ENCODE peak calls at places on chromosomes 3 and 15, in seven cellular contexts. One of them, this sample, is unnamed.

GRCh38 chr3:129795596-129795995 is 97.9 kb downstream of the TMCC1 start:
- DNase-seq in HCT116: peak
- DNase-seq in K562: no peak
- DNase-seq in GM12878: no peak
- DNase-seq in HepG2: no peak
- DNase-seq in SK-N-SH: no peak
- DNase-seq in H1: peak
- DNase-seq in this sample: no peak

GRCh38 chr15:88983861-88984429 is 70.8 kb upstream of the MFGE8 start:
- DNase-seq in HCT116: no peak
- DNase-seq in K562: no peak
- DNase-seq in GM12878: no peak
- DNase-seq in HepG2: no peak
- DNase-seq in SK-N-SH: no peak
- DNase-seq in H1: no peak
- DNase-seq in this sample: no peak

GRCh38 chr15:41568350-41569017 is 9.5 kb downstream of the TYRO3 start:
- DNase-seq in HCT116: no peak
- DNase-seq in K562: peak
- DNase-seq in GM12878: no peak
- DNase-seq in HepG2: peak
- DNase-seq in SK-N-SH: no peak
- DNase-seq in H1: peak
- DNase-seq in this sample: no peak

GRCh38 chr3:26106119-26106690 is 316.3 kb downstream of the OXSM start:
- DNase-seq in HCT116: no peak
- DNase-seq in K562: no peak
- DNase-seq in GM12878: peak
- DNase-seq in HepG2: no peak
- DNase-seq in SK-N-SH: no peak
- DNase-seq in H1: no peak
- DNase-seq in this sample: no peak

GRCh38 chr3:40690696-40691597 is 166.2 kb downstream of the ZNF621 start:
- DNase-seq in HCT116: no peak
- DNase-seq in K562: no peak
- DNase-seq in GM12878: no peak
- DNase-seq in HepG2: no peak
- DNase-seq in SK-N-SH: no peak
- DNase-seq in H1: no peak
- DNase-seq in this sample: peak

GRCh38 chr3:192514081-192514753 is 213.1 kb downstream of the FGF12 start:
- DNase-seq in HCT116: no peak
- DNase-seq in K562: peak
- DNase-seq in GM12878: no peak
- DNase-seq in HepG2: no peak
- DNase-seq in SK-N-SH: peak
- DNase-seq in H1: no peak
- DNase-seq in this sample: peak

GRCh38 chr15:99998661-99999101 is 265.4 kb upstream of the LYSMD4 start:
- DNase-seq in HCT116: no peak
- DNase-seq in K562: no peak
- DNase-seq in GM12878: no peak
- DNase-seq in HepG2: no peak
- DNase-seq in SK-N-SH: no peak
- DNase-seq in H1: no peak
- DNase-seq in this sample: no peak

GRCh38 chr15:81023483-81024264 is 23.0 kb downstream of the TLNRD1 start:
- DNase-seq in HCT116: no peak
- DNase-seq in K562: peak
- DNase-seq in GM12878: peak
- DNase-seq in HepG2: no peak
- DNase-seq in SK-N-SH: no peak
- DNase-seq in H1: no peak
- DNase-seq in this sample: no peak

GRCh38 chr3:52433328-52434060 is 11.4 kb downstream of the SEMA3G start:
- DNase-seq in HCT116: no peak
- DNase-seq in K562: no peak
- DNase-seq in GM12878: no peak
- DNase-seq in HepG2: no peak
- DNase-seq in SK-N-SH: peak
- DNase-seq in H1: no peak
- DNase-seq in this sample: no peak
- TF ChIP-seq JUND in HCT116: no peak
- TF ChIP-seq JUND in K562: no peak
- TF ChIP-seq JUND in GM12878: no peak
- TF ChIP-seq JUND in HepG2: no peak
- TF ChIP-seq JUND in SK-N-SH: no peak
- TF ChIP-seq JUND in H1: no peak
- TF ChIP-seq JUND in this sample: no peak

DNA sequence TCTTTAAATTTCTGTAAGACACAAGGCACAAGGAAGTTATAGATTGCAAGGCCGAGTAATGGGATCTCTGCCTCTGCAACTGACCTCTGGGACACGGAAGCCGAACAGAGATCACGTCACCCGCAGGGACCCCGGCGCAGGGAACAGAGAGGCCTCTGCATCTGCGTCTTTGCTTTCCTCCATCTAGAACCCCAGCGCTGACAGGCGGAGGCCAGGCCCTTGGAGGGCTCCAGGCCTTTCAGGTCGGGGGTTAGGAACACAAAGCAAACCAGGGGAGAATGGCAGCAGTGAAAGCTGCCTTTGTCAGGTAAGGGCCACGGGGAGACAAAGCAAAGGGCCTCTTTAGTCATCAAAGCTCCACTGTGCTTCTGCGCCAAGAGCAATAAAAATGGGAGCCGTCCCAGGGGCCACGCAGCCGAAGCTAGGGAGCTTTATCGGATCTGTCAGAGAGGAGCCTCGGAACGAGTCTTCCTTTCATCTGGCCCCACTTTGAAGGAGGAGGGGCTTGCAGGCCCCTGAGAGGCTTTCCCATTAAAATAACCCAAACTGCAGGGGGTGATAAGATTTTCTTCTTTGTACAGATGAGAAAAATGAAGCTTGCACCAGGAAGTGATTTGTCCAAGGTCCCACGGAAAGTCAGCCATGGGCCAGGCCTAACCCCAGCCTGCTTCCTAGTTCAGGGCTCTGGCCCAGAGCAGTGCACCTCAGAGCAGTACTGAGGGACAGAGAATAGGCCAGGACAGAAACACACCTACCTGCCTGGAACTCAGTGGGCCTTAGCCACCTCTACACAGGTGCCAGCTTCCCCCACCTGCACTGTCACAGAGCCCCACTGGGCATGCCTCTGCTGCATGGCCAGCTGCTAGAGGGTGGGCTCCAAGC is 84.4 kb upstream of the RAD18 start:
- DNase-seq in HCT116: no peak
- DNase-seq in K562: no peak
- DNase-seq in GM12878: no peak
- DNase-seq in HepG2: no peak
- DNase-seq in SK-N-SH: no peak
- DNase-seq in H1: no peak
- DNase-seq in this sample: no peak
- TF ChIP-seq JUND in HCT116: no peak
- TF ChIP-seq JUND in K562: no peak
- TF ChIP-seq JUND in GM12878: no peak
- TF ChIP-seq JUND in HepG2: no peak
- TF ChIP-seq JUND in SK-N-SH: no peak
- TF ChIP-seq JUND in H1: no peak
- TF ChIP-seq JUND in this sample: no peak

GRCh38 chr3:195040094-195040493 is 230.9 kb downstream of the XXYLT1 start:
- DNase-seq in HCT116: no peak
- DNase-seq in K562: no peak
- DNase-seq in GM12878: no peak
- DNase-seq in HepG2: no peak
- DNase-seq in SK-N-SH: no peak
- DNase-seq in H1: no peak
- DNase-seq in this sample: no peak

GRCh38 chr3:195039180-195039843 is 231.6 kb downstream of the XXYLT1 start:
- DNase-seq in HCT116: no peak
- DNase-seq in K562: no peak
- DNase-seq in GM12878: no peak
- DNase-seq in HepG2: no peak
- DNase-seq in SK-N-SH: no peak
- DNase-seq in H1: no peak
- DNase-seq in this sample: no peak

GRCh38 chr3:195042741-195043611 is 228.0 kb downstream of the XXYLT1 start:
- DNase-seq in HCT116: no peak
- DNase-seq in K562: no peak
- DNase-seq in GM12878: no peak
- DNase-seq in HepG2: no peak
- DNase-seq in SK-N-SH: no peak
- DNase-seq in H1: no peak
- DNase-seq in this sample: no peak

GRCh38 chr3:195041871-195042740 is 228.9 kb downstream of the XXYLT1 start:
- DNase-seq in HCT116: no peak
- DNase-seq in K562: no peak
- DNase-seq in GM12878: no peak
- DNase-seq in HepG2: no peak
- DNase-seq in SK-N-SH: no peak
- DNase-seq in H1: no peak
- DNase-seq in this sample: no peak

GRCh38 chr3:195040773-195041520 is 230.0 kb downstream of the XXYLT1 start:
- DNase-seq in HCT116: peak
- DNase-seq in K562: no peak
- DNase-seq in GM12878: no peak
- DNase-seq in HepG2: peak
- DNase-seq in SK-N-SH: no peak
- DNase-seq in H1: no peak
- DNase-seq in this sample: no peak
- TF ChIP-seq JUND in HCT116: peak
- TF ChIP-seq JUND in K562: no peak
- TF ChIP-seq JUND in GM12878: no peak
- TF ChIP-seq JUND in HepG2: no peak
- TF ChIP-seq JUND in SK-N-SH: no peak
- TF ChIP-seq JUND in H1: no peak
- TF ChIP-seq JUND in this sample: no peak

GRCh38 chr15:47184405-47185221 is 532.7 kb upstream of the SEMA6D start:
- DNase-seq in HCT116: no peak
- DNase-seq in K562: no peak
- DNase-seq in GM12878: no peak
- DNase-seq in HepG2: no peak
- DNase-seq in SK-N-SH: peak
- DNase-seq in H1: no peak
- DNase-seq in this sample: no peak
- TF ChIP-seq JUND in HCT116: no peak
- TF ChIP-seq JUND in K562: no peak
- TF ChIP-seq JUND in GM12878: no peak
- TF ChIP-seq JUND in HepG2: no peak
- TF ChIP-seq JUND in SK-N-SH: no peak
- TF ChIP-seq JUND in H1: no peak
- TF ChIP-seq JUND in this sample: no peak

GRCh38 chr15:63254991-63255390 is 22.4 kb upstream of the APH1B start:
- DNase-seq in HCT116: no peak
- DNase-seq in K562: no peak
- DNase-seq in GM12878: no peak
- DNase-seq in HepG2: no peak
- DNase-seq in SK-N-SH: no peak
- DNase-seq in H1: no peak
- DNase-seq in this sample: no peak

GRCh38 chr15:63252292-63252691 is 25.1 kb upstream of the APH1B start:
- DNase-seq in HCT116: no peak
- DNase-seq in K562: no peak
- DNase-seq in GM12878: no peak
- DNase-seq in HepG2: no peak
- DNase-seq in SK-N-SH: no peak
- DNase-seq in H1: no peak
- DNase-seq in this sample: no peak

GRCh38 chr15:63246691-63247464 is 30.5 kb upstream of the APH1B start:
- DNase-seq in HCT116: no peak
- DNase-seq in K562: no peak
- DNase-seq in GM12878: no peak
- DNase-seq in HepG2: peak
- DNase-seq in SK-N-SH: no peak
- DNase-seq in H1: no peak
- DNase-seq in this sample: peak

GRCh38 chr15:63251701-63252100 is 25.7 kb upstream of the APH1B start:
- DNase-seq in HCT116: no peak
- DNase-seq in K562: no peak
- DNase-seq in GM12878: no peak
- DNase-seq in HepG2: no peak
- DNase-seq in SK-N-SH: no peak
- DNase-seq in H1: no peak
- DNase-seq in this sample: no peak

GRCh38 chr15:63250312-63250965 is 27.0 kb upstream of the APH1B start:
- DNase-seq in HCT116: no peak
- DNase-seq in K562: no peak
- DNase-seq in GM12878: no peak
- DNase-seq in HepG2: no peak
- DNase-seq in SK-N-SH: no peak
- DNase-seq in H1: no peak
- DNase-seq in this sample: no peak
- TF ChIP-seq JUND in HCT116: no peak
- TF ChIP-seq JUND in K562: no peak
- TF ChIP-seq JUND in GM12878: no peak
- TF ChIP-seq JUND in HepG2: no peak
- TF ChIP-seq JUND in SK-N-SH: peak
- TF ChIP-seq JUND in H1: no peak
- TF ChIP-seq JUND in this sample: no peak

GRCh38 chr3:5277612-5278236 is 90.2 kb downstream of the EDEM1 start:
- DNase-seq in HCT116: no peak
- DNase-seq in K562: no peak
- DNase-seq in GM12878: no peak
- DNase-seq in HepG2: no peak
- DNase-seq in SK-N-SH: no peak
- DNase-seq in H1: no peak
- DNase-seq in this sample: no peak

GRCh38 chr3:5274116-5274515 is 86.6 kb downstream of the EDEM1 start:
- DNase-seq in HCT116: no peak
- DNase-seq in K562: no peak
- DNase-seq in GM12878: no peak
- DNase-seq in HepG2: no peak
- DNase-seq in SK-N-SH: no peak
- DNase-seq in H1: no peak
- DNase-seq in this sample: no peak

GRCh38 chr3:5278666-5279065 is 91.2 kb downstream of the EDEM1 start:
- DNase-seq in HCT116: no peak
- DNase-seq in K562: no peak
- DNase-seq in GM12878: no peak
- DNase-seq in HepG2: no peak
- DNase-seq in SK-N-SH: no peak
- DNase-seq in H1: no peak
- DNase-seq in this sample: no peak

GRCh38 chr3:5275529-5275928 is 88.0 kb downstream of the EDEM1 start:
- DNase-seq in HCT116: no peak
- DNase-seq in K562: no peak
- DNase-seq in GM12878: no peak
- DNase-seq in HepG2: no peak
- DNase-seq in SK-N-SH: no peak
- DNase-seq in H1: no peak
- DNase-seq in this sample: peak

DNA sequence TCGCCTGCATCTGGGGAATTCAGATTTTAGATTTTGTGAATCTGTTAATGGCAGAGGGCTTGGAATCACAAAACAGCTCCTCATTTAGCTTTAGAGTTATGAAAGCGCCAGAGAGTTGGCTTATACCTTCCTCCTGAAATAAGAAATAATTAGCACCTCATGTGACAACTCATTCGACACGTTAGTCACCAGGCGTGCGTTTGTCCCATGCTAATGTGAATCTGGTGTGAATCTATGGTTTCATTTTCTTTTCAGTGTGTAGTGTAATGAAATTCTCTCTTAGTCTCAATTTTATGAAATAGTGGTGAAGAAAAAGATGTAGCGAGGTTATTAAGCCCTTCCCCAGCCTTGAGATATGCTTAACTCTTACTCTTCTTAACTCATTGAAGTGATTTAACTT is 89.4 kb downstream of the EDEM1 start:
- DNase-seq in HCT116: no peak
- DNase-seq in K562: no peak
- DNase-seq in GM12878: no peak
- DNase-seq in HepG2: no peak
- DNase-seq in SK-N-SH: no peak
- DNase-seq in H1: no peak
- DNase-seq in this sample: no peak
- TF ChIP-seq JUND in HCT116: no peak
- TF ChIP-seq JUND in K562: no peak
- TF ChIP-seq JUND in GM12878: no peak
- TF ChIP-seq JUND in HepG2: no peak
- TF ChIP-seq JUND in SK-N-SH: no peak
- TF ChIP-seq JUND in H1: no peak
- TF ChIP-seq JUND in this sample: no peak

This sample was measured in T47D.